ENCODE peak calls at places on chromosomes 4 and X, in five cellular contexts. P, B, F, K and M are unnamed samples.

GRCh38 chr4:164239433-164239832 is 514.5 kb upstream of the SMIM31 start:
- DNase-seq in P (no peak), B (no peak), F (no peak), K (no peak), M (no peak)

GRCh38 chr4:76066546-76066945 is 8.0 kb upstream of the ART3 start:
- DNase-seq in P (no peak), B (no peak), F (no peak), K (no peak), M (no peak)

GRCh38 chrX:47585273-47585672 is 3.0 kb downstream of the TIMP1 start:
- DNase-seq in P (no peak), B (no peak), F (no peak), K (no peak), M (peak; percentile 57)

GRCh38 chr4:150315691-150316090 is 237.4 kb downstream of the DCLK2 start:
- DNase-seq in P (no peak), B (no peak), F (no peak), K (no peak), M (no peak)

GRCh38 chr4:52366625-52367024 is 292.5 kb downstream of the USP46 start:
- DNase-seq in P (no peak), B (no peak), F (no peak), K (no peak), M (no peak)

GRCh38 chrX:124117325-124117724 is 155.8 kb downstream of the STAG2 start:
- DNase-seq in P (no peak), B (no peak), F (no peak), K (no peak), M (no peak)

GRCh38 chr4:139934786-139935330 is 219.1 kb downstream of the MAML3 start:
- DNase-seq in P (no peak), B (no peak), F (peak; percentile 64), K (no peak), M (no peak)

GRCh38 chrX:15863944-15864491 is 9.4 kb upstream of the AP1S2 start:
- DNase-seq in P (no peak), B (no peak), F (no peak), K (no peak), M (no peak)

GRCh38 chr4:119238068-119238722 is 25.7 kb downstream of the USP53 start:
- DNase-seq in P (no peak), B (no peak), F (no peak), K (no peak), M (no peak)

GRCh38 chr4:37279894-37280592 is 35.5 kb downstream of the NWD2 start:
- DNase-seq in P (no peak), B (no peak), F (no peak), K (no peak), M (no peak)

GRCh38 chrX:43002526-43003203 is 224.7 kb upstream of the PPP1R2C start:
- DNase-seq in P (no peak), B (no peak), F (no peak), K (no peak), M (no peak)

GRCh38 chr4:150078996-150079581 is 844 bp downstream of the DCLK2 start:
- DNase-seq in P (peak; percentile 34), B (no peak), F (peak; percentile 53), K (peak; percentile 75), M (peak; percentile 74)

GRCh38 chr4:52059372-52059771 is 8.3 kb downstream of the SPATA18 start:
- DNase-seq in P (no peak), B (no peak), F (no peak), K (no peak), M (no peak)

GRCh38 chr4:83011779-83012630 is 1.4 kb upstream of the LIN54 start:
- DNase-seq in P (peak; percentile 20), B (peak; percentile 5), F (peak; percentile 45), K (peak; percentile 70), M (peak; percentile 36)

GRCh38 chr4:83012631-83013419 is 2.2 kb upstream of the LIN54 start:
- DNase-seq in P (peak; percentile 97), B (peak; percentile 94), F (peak; percentile 98), K (peak; percentile 98), M (peak; percentile 97)

GRCh38 chr4:83010522-83011318 is at the start of gene LIN54:
- DNase-seq in P (peak; percentile 81), B (peak; percentile 84), F (peak; percentile 86), K (peak; percentile 90), M (peak; percentile 85)

GRCh38 chr4:83013420-83013867 is 2.8 kb upstream of the LIN54 start:
- DNase-seq in P (no peak), B (no peak), F (no peak), K (no peak), M (no peak)

DNA sequence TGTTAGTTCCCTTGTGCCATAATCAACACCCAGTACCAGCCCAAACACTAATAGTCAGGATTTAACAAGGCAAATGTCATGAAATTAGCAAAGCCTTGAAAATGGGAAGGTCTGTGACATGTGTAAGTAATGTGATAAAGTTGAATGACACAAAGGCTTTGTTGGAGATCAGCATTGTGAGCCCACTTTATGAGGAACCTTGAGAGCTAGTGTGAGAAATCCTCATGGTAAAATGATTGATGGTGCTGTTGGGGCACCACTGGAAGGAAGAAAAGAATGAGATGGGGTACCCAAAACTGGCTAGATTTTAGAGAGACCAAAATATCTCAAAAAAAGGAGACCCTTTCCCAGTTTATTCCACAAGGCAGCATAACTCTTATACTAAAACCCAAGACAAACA is 3.3 kb upstream of the LIN54 start:
- DNase-seq in P (no peak), B (no peak), F (no peak), K (no peak), M (no peak)
- H3K4me3 ChIP-seq in P (peak overlapping the region; percentile 97), B (no peak overlapping the region), F (peak overlapping the region; percentile 80), K (no peak overlapping the region), M (no peak overlapping the region)

DNA sequence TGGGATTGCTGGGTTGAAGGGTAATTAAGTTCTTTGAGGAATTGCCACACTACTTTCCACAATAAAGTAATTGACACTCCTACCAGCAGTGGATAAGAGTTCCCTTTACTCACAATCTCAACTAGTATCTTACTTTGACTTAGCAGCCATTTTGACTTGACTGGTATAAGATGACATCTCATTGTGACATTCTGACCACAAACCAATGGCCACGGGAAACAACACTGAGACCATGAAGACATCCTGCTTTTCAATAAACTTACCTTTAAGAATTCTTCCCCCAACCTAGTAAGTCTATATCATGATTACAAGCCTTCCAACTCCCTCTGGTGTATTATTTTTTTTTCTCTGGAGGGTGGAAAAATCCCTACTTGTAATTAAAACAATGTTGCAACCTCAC is 66.9 kb upstream of the WDR1 start:
- DNase-seq in P (no peak), B (no peak), F (no peak), K (no peak), M (no peak)
- H3K27me3 ChIP-seq in P (no peaks in the 10 kb centered on the region), B (no peaks in the 10 kb centered on the region), F (no peaks in the 10 kb centered on the region), K (no peaks in the 10 kb centered on the region), M (no peaks in the 10 kb centered on the region)

DNA sequence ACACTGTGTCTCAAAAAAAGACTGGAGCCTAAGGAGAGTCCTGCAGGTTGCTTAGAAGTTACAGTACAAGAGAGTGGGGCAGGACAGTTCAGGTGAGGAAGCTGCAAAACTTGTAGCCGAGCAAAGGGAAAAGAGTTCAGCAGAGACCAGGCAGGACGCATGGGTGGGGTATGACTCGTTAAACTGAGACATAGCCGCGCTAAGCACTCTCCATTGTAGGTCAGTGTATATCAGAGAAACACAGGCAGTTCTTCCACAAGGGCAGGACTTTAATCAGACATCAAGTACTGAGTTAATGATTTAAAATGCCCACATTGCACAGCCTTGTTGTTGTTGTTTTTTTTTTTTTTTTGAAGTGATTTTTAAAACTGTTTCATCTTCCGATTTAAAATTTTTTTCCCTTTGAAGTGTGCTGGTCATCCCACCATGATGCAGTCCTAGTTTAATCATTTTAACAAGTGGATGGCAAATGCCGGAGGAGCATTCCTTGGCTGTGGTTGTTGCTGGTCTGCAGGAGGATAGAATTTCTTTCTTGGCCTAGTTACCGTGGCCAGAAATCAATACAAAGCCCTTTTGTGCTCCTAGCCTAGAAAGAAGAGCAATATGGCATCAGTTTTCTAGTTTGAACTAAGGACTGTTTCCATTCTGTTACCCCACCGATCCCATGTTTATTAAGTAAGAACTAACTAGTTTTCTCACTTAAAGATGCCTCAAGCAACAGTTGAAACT is 10.3 kb downstream of the LAP3 start:
- DNase-seq in P (no peak), B (no peak), F (no peak), K (no peak), M (no peak)
- H3K36me3 ChIP-seq in P (peaks cover 99% of the 10 kb centered on the region), B (peaks cover 73% of the 10 kb centered on the region), F (peaks cover 53% of the 10 kb centered on the region), K (peaks cover 76% of the 10 kb centered on the region), M (peaks cover 11% of the 10 kb centered on the region)

DNA sequence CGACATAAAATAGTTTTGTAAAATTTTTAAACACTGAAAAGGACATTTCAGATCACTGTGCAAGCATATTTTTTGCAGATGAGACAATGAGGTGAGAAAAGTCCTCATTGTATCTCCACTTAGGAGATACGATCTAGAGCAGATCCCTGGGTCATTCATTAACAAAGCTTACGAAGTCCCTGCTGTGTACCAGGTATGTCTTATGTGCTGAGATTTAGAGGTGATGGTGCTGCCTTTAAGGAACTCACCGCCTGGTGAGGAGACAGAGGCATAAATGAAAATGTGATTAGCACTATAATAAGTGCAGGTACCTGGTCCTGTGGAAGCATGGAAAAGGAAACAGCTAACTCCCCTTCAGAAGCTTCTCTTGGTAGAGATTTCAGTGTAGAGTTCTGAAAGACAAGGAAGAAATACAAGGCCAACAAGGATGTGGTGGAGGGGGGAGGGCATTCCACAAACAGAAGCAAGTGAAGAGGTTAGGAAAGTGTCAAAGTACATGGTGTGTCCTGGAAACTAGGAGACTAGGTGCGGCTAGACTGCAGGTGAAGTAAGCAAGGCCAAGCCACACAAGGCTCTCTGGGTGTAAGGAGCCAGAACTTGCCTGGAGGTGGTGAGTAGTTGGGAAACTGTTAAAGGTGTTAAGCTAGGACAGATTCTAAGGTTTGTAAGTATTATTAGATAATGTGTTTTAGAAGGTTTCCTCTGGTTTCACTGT is 1.5 kb upstream of the NDNF start:
- DNase-seq in P (no peak), B (no peak), F (no peak), K (no peak), M (peak; percentile 28)
- H3K4me3 ChIP-seq in P (no peak overlapping the region), B (no peak overlapping the region), F (no peak overlapping the region), K (no peak overlapping the region), M (no peak overlapping the region)

GRCh38 chrX:24131476-24131875 is 18.1 kb upstream of the ZFX start:
- DNase-seq in P (no peak), B (no peak), F (no peak), K (no peak), M (no peak)
- H3K27me3 ChIP-seq in P (no peaks in the 10 kb centered on the region), B (no peaks in the 10 kb centered on the region), F (no peaks in the 10 kb centered on the region), K (no peaks in the 10 kb centered on the region), M (no peaks in the 10 kb centered on the region)

GRCh38 chr4:102302762-102303161 is 42.5 kb downstream of the SLC39A8 start:
- DNase-seq in P (no peak), B (no peak), F (no peak), K (no peak), M (no peak)
- H3K36me3 ChIP-seq in P (no peaks in the 10 kb centered on the region), B (peaks cover 2% of the 10 kb centered on the region), F (no peaks in the 10 kb centered on the region), K (no peaks in the 10 kb centered on the region), M (no peaks in the 10 kb centered on the region)